ENCODE peak calls at places on chromosomes 4 and X, in five cellular contexts. Q is chondrocyte, L is lower leg skin, V is transverse colon, W is right lobe of liver. B is an unnamed sample.

GRCh38 chr4:140793291-140793690 is 37.1 kb upstream of the TBC1D9 start:
- DNase-seq in V (no peak), L (no peak), W (no peak), Q (no peak), B (no peak)

GRCh38 chrX:111743316-111743715 is 62.3 kb downstream of the ALG13 start:
- DNase-seq in V (no peak), L (no peak), Q (no peak), W (no peak), B (no peak)

GRCh38 chr4:14916554-14917304 is 85.6 kb upstream of the CPEB2 start:
- DNase-seq in L (peak), V (no peak), W (no peak), Q (no peak), B (peak)

GRCh38 chr4:180751009-180751408 is 1492.2 kb upstream of the TENM3 start:
- DNase-seq in V (no peak), Q (no peak), W (no peak), L (no peak), B (no peak)

GRCh38 chrX:27132851-27133250 is 330.3 kb downstream of the PPP4R3C start:
- DNase-seq in L (no peak), Q (no peak), W (no peak), V (no peak), B (no peak)

GRCh38 chrX:33987458-33987857 is 144.7 kb downstream of the FAM47A start:
- DNase-seq in Q (no peak), L (peak), W (no peak), V (no peak), B (no peak)

GRCh38 chrX:153882557-153882956 is 3.4 kb downstream of the L1CAM start:
- DNase-seq in L (no peak), V (no peak), W (no peak), Q (no peak), B (no peak)

GRCh38 chrX:128020701-128021100 is 31.5 kb downstream of the ACTRT1 start:
- DNase-seq in W (no peak), L (no peak), V (no peak), Q (no peak), B (no peak)

GRCh38 chr4:169314906-169315305 is 44.1 kb upstream of the SH3RF1 start:
- DNase-seq in L (no peak), V (peak), Q (no peak), W (peak), B (peak)

GRCh38 chr4:186702940-186703339 is 20.7 kb downstream of the FAT1 start:
- DNase-seq in Q (no peak), V (no peak), L (no peak), W (no peak), B (no peak)

DNA sequence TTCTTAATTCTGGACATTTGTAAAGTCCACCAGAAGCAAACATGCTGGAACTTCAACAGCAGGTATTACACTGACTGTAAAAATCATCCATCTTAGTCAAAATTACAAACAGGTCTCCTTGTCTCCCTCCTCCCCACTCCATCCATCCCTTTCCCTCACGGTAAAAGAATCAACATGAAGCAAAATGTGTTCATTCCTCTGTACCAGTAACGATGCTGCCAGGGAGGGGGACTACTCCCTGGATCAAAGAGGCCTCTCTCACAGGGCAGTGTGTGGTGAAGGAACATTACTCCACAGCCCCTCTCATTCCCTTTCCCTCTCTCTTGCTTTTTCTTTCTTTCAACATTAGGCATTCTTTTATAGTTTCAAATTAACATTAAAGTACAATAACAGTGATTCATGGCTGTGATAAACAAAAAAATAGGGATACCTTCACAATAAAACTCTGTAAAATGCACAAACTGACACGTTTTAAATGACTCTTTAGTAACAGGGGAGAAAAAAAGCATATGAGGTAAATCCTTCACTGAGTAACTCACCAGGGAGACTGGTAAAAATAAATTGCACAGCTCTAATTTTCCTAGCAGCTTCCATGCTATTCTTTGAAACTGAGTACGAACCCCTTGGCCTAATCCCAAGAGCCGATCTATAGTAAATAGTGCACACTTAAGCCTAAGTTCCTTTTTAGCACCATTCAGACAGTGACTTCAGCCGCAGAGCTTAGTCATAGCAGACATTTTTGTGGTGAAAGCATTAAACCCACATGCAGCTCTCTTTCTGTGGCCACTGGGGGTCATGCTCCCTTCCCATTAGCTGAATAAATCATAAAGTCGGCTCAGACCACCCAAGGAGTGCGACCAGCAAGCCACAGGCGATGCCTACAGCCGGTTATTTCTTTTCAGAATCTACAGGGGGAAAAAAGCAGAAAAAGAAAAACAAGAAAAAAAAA is 215.6 kb upstream of the GYPA start:
- DNase-seq in W (no peak), V (peak), L (no peak), Q (peak), B (peak)
- TF ChIP-seq CTCF in W (no peak), V (no peak), L (no peak), Q (peak), B (no peak)

GRCh38 chr4:83387922-83388676 is 53.5 kb upstream of the HPSE start:
- DNase-seq in Q (no peak), L (no peak), V (no peak), W (no peak), B (no peak)
- TF ChIP-seq CTCF in Q (no peak), L (no peak), V (no peak), W (no peak), B (no peak)

GRCh38 chr4:90357117-90357710 is 230.0 kb downstream of the CCSER1 start:
- DNase-seq in V (no peak), L (no peak), W (no peak), Q (no peak), B (peak)
- TF ChIP-seq CTCF in V (peak), L (no peak), W (peak), Q (peak), B (peak)

DNA sequence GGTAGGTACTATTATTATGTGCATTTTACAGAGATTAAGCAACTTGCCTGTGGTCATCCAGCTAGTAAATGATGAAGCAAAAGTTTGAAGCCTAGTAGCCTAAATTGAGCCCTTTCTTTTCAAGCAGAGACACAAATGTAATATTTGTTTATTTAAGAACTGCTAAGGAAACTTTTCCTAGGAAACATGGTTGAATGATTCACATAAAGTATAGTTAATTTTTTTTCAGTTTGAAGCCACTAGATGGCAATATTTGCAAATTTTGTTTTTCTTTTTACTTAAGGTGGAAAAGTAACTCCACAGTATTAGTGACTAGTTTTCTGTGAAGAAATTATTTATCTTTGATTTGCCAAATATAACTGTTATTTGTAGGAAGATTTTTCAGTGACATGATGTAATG is 52.8 kb upstream of the ANKRD17 start:
- DNase-seq in Q (no peak), L (no peak), V (no peak), W (no peak), B (no peak)
- TF ChIP-seq CTCF in Q (peak), L (no peak), V (peak), W (peak), B (no peak)

GRCh38 chrX:2910109-2910508 is 19.0 kb downstream of the ARSD start:
- DNase-seq in Q (no peak), V (no peak), W (no peak), L (no peak), B (no peak)

GRCh38 chrX:2908125-2908685 is 20.9 kb downstream of the ARSD start:
- DNase-seq in V (no peak), L (no peak), Q (no peak), W (no peak), B (no peak)

GRCh38 chrX:2907295-2907694 is 21.8 kb downstream of the ARSD start:
- DNase-seq in W (no peak), Q (peak), V (no peak), L (no peak), B (no peak)

GRCh38 chrX:2917767-2918166 is 11.4 kb downstream of the ARSD start:
- DNase-seq in V (no peak), Q (peak), L (no peak), W (no peak), B (no peak)

GRCh38 chrX:2913118-2913517 is 16.0 kb downstream of the ARSD start:
- DNase-seq in W (no peak), L (no peak), Q (no peak), V (no peak), B (no peak)
- TF ChIP-seq CTCF in W (peak), L (no peak), Q (peak), V (no peak), B (peak)